ENCODE peak calls at places on chromosomes 13 and 19, in eight cellular contexts. L, K, M, N, Y, Z, F and O are unnamed samples.

GRCh38 chr13:24208314-24208713 is 47.8 kb downstream of the SPATA13 start:
- DNase-seq in L (no peak), K (no peak), M (peak), N (no peak), Y (peak), Z (peak), F (no peak), O (no peak)

GRCh38 chr13:63156816-63157215 is 1741.2 kb upstream of the PCDH20 start:
- DNase-seq in L (no peak), K (no peak), M (no peak), N (no peak), Y (no peak), Z (no peak), F (no peak), O (no peak)

GRCh38 chr13:99322297-99323103 is 15.3 kb upstream of the GPR183 start:
- DNase-seq in L (peak), K (no peak), M (peak), N (no peak), Y (peak), Z (peak), F (no peak), O (no peak)

GRCh38 chr13:102869948-102870676 is 24.3 kb downstream of the ERCC5 start:
- DNase-seq in L (no peak), K (no peak), M (no peak), N (no peak), Y (no peak), Z (no peak), F (no peak), O (no peak)

GRCh38 chr13:21849323-21849722 is 178.4 kb downstream of the FGF9 start:
- DNase-seq in L (peak), K (no peak), M (peak), N (no peak), Y (peak), Z (peak), F (peak), O (no peak)

GRCh38 chr13:109904218-109904617 is 117.8 kb upstream of the IRS2 start:
- DNase-seq in L (peak), K (no peak), M (peak), N (no peak), Y (no peak), Z (no peak), F (no peak), O (no peak)

GRCh38 chr13:103354189-103354588 is 288.0 kb upstream of the SLC10A2 start:
- DNase-seq in L (no peak), K (no peak), M (no peak), N (no peak), Y (no peak), Z (no peak), F (no peak), O (no peak)

GRCh38 chr13:36840718-36841250 is 21.8 kb downstream of the RFXAP start:
- DNase-seq in L (no peak), K (no peak), M (no peak), N (no peak), Y (no peak), Z (no peak), F (no peak), O (no peak)

GRCh38 chr13:67230243-67230773 is at the start of gene PCDH9:
- DNase-seq in L (peak), K (peak), M (peak), N (peak), Y (peak), Z (peak), F (peak), O (peak)

GRCh38 chr19:15448778-15449619 is 757 bp downstream of the WIZ start:
- DNase-seq in L (no peak), K (no peak), M (peak), N (peak), Y (no peak), Z (no peak), F (no peak), O (no peak)

GRCh38 chr13:49400755-49401659 is 42.9 kb downstream of the CAB39L start:
- DNase-seq in L (peak), K (no peak), M (peak), N (no peak), Y (peak), Z (peak), F (no peak), O (peak)

GRCh38 chr19:39941615-39942507 is 7.4 kb upstream of the FCGBP start:
- DNase-seq in L (no peak), K (no peak), M (peak), N (peak), Y (peak), Z (no peak), F (no peak), O (no peak)

GRCh38 chr19:57537953-57538547 is 10.9 kb downstream of the ZNF549 start:
- DNase-seq in L (no peak), K (no peak), M (no peak), N (no peak), Y (no peak), Z (no peak), F (no peak), O (no peak)